ENCODE peak calls at places on chromosomes 6 and 20, in eight cellular contexts. V is BJ, S is heart right ventricle, D is keratinocyte, W is HTR-8/SVneo, N is G401, R is lower leg skin, Q is nucleus accumbens. X is an unnamed sample.

GRCh38 chr6:31888281-31889258 is 8.9 kb downstream of the EHMT2 start:
- DNase-seq in Q (no peak), W (no peak), V (no peak), R (no peak), D (no peak), S (peak), N (no peak), X (no peak)

GRCh38 chr20:53493201-53493908 is 100.3 kb downstream of the ZNF217 start:
- DNase-seq in R (no peak), S (no peak), D (no peak), W (no peak), Q (no peak), V (peak), N (no peak), X (no peak)

GRCh38 chr20:38392356-38392755 is 42.8 kb downstream of the SNHG17 start:
- DNase-seq in W (no peak), D (no peak), V (no peak), S (no peak), R (no peak), N (no peak), Q (no peak), X (no peak)

GRCh38 chr6:26175033-26175427 is 87.8 kb downstream of the HFE start:
- DNase-seq in D (no peak), N (no peak), S (no peak), R (no peak), Q (no peak), V (no peak), W (no peak), X (no peak)

GRCh38 chr6:150813319-150813992 is 52.0 kb upstream of the MTHFD1L start:
- DNase-seq in D (no peak), V (no peak), N (no peak), Q (no peak), W (no peak), R (no peak), S (no peak), X (no peak)

GRCh38 chr6:139776051-139776450 is 401.6 kb upstream of the CITED2 start:
- DNase-seq in V (no peak), D (no peak), N (peak), W (no peak), S (no peak), Q (no peak), R (no peak), X (no peak)

GRCh38 chr20:53736122-53736756 is 142.6 kb upstream of the ZNF217 start:
- DNase-seq in V (no peak), W (no peak), R (no peak), D (no peak), Q (no peak), S (no peak), N (no peak), X (no peak)

GRCh38 chr6:294656-295565 is 2.6 kb downstream of the DUSP22 start:
- DNase-seq in N (no peak), W (no peak), S (no peak), Q (no peak), D (no peak), R (no peak), V (no peak), X (no peak)

GRCh38 chr20:52379723-52380336 is 188.3 kb upstream of the ZFP64 start:
- DNase-seq in Q (no peak), V (no peak), D (no peak), W (peak), R (peak), N (peak), S (peak), X (no peak)

GRCh38 chr20:32443386-32443974 is 85.3 kb downstream of the ASXL1 start:
- DNase-seq in D (no peak), Q (no peak), W (no peak), S (no peak), V (no peak), R (no peak), N (no peak), X (no peak)